ENCODE peak calls at places on chromosomes 4 and X, in four cellular contexts. R is K562, S is HepG2, A is GM12878. U is an unnamed sample.

GRCh38 chr4:103374773-103375172 is 176.6 kb upstream of the CENPE start:
- DNase-seq in A (no peak), S (no peak), R (no peak), U (no peak)

GRCh38 chrX:97399400-97399799 is 515.7 kb downstream of the RPA4 start:
- DNase-seq in R (peak), S (no peak), A (peak), U (no peak)

GRCh38 chrX:103157511-103158316 is 57.2 kb upstream of the BEX4 start:
- DNase-seq in R (peak), A (no peak), S (peak), U (no peak)

GRCh38 chrX:71650333-71650969 is 16.9 kb upstream of the LOC101059915 start:
- DNase-seq in S (peak), R (peak), A (no peak), U (no peak)

GRCh38 chr4:38667005-38667771 is 3.2 kb downstream of the KLF3 start:
- DNase-seq in A (no peak), R (peak), S (peak), U (peak)

GRCh38 chr4:174358823-174359222 is 75.1 kb downstream of the CEP44 start:
- DNase-seq in A (peak), R (no peak), S (no peak), U (no peak)

GRCh38 chr4:32087211-32087610 is 1367.0 kb downstream of the PCDH7 start:
- DNase-seq in S (no peak), R (no peak), A (no peak), U (no peak)

GRCh38 chrX:151711787-151712186 is 4.0 kb upstream of the FATE1 start:
- DNase-seq in S (no peak), A (no peak), R (no peak), U (no peak)

GRCh38 chr4:40524642-40525041 is 105.0 kb downstream of the RBM47 start:
- DNase-seq in R (no peak), A (no peak), S (no peak), U (no peak)

GRCh38 chr4:10077492-10078335 is 38.9 kb downstream of the WDR1 start:
- DNase-seq in S (no peak), R (no peak), A (no peak), U (peak)

GRCh38 chrX:150062292-150063137 is 124.2 kb upstream of the EOLA2 start:
- DNase-seq in R (no peak), A (no peak), S (no peak), U (no peak)

GRCh38 chr4:162458051-162458450 is 294.3 kb upstream of the FSTL5 start:
- DNase-seq in A (no peak), S (no peak), R (no peak), U (no peak)

GRCh38 chr4:162456106-162456505 is 292.3 kb upstream of the FSTL5 start:
- DNase-seq in S (no peak), A (no peak), R (no peak), U (no peak)

GRCh38 chr4:162457071-162457865 is 293.5 kb upstream of the FSTL5 start:
- DNase-seq in R (no peak), S (no peak), A (no peak), U (no peak)

DNA sequence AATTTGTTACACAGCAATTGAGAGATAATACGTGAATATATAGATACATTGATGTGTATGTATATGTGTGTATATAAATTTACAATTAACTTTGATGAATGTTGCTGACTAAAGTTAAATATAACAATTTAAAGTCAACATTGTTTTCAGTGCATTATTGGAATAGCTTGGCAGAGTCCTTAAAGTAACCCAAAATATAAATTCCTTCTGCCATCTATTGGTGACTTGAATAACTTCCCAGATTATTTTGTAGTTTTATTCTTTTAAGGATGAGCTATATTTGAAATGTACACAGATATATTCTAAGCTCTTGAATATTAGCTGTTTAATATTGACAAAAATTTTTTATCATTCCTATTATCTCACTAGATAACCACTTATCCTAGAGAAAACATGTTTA is 298.2 kb upstream of the FSTL5 start:
- DNase-seq in S (no peak), R (no peak), A (no peak), U (no peak)
- TF ChIP-seq CBFB in S (no peak), R (no peak), A (no peak), U (no peak)

DNA sequence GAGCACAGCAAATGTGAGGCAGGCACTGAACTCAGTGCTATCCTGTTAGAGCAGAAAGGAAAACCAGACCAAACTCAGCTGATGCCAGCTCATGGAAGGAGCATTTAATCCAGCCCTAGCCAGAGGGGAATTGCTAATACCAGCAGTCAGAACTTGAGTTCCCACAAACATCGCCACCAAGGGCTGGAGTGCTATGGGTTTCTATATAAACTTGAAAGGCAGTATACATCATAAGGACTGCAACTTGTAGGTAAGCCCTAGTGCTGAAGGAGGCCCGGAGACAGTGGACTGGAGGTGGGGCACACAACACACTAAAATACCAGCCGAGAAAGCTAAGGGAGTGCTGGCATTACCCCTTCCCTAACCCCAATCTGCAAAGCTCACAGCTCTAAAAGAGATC is 440.2 kb downstream of the PRR32 start:
- DNase-seq in R (no peak), A (no peak), S (no peak), U (no peak)
- TF ChIP-seq CBFB in R (no peak), A (no peak), S (no peak), U (no peak)

DNA sequence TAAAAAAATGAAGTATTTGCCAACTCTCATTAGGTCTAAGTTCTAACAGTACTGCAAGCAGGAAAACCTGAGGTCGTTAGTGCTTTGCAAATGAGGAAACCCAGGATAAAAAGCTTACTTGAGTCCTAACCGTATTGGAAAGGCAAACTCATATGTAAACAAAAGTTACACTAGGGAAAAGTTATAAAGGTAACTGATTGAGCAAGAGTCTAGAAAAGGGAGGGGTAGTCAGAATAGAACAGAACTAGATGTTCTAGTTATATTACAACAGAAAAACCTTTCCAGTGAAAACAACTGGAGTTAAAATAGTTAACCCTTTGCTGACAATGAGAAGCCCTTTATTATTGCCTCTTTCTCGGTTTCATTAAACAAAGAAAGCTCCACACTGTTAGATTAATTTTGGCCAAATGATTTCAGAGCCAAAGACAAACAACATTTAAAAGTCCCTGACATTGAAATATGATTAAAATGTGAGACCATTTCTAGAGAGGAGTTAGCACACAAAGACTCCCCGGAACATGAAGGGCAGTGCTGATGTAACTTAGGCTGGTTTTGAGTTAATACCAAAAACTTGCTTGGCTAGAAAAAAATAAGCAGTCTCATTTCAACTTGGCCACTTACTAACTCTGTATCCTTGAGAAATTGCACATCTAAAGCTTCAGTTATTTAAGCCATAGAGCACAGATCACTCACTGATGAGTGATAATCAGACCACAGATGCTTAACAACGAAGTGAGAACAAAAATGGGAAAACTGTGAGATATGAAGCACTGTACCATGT is 66.2 kb upstream of the MAOA start:
- DNase-seq in R (no peak), S (peak), A (no peak), U (no peak)
- TF ChIP-seq CBFB in R (no peak), S (no peak), A (no peak), U (no peak)

GRCh38 chrX:45771560-45772340 is 571.1 kb upstream of the DIPK2B start:
- DNase-seq in A (no peak), S (no peak), R (no peak), U (no peak)
- TF ChIP-seq CBFB in A (no peak), S (no peak), R (no peak), U (no peak)

GRCh38 chrX:41025926-41026325 is 59.3 kb upstream of the USP9X start:
- DNase-seq in A (no peak), S (no peak), R (peak), U (no peak)

GRCh38 chrX:41019041-41019392 is 66.2 kb upstream of the USP9X start:
- DNase-seq in R (no peak), A (no peak), S (no peak), U (no peak)

GRCh38 chrX:41023098-41023497 is 62.1 kb upstream of the USP9X start:
- DNase-seq in S (no peak), R (no peak), A (no peak), U (no peak)

GRCh38 chrX:41024755-41025154 is 60.5 kb upstream of the USP9X start:
- DNase-seq in A (no peak), R (no peak), S (no peak), U (no peak)

GRCh38 chrX:41022579-41022978 is 62.7 kb upstream of the USP9X start:
- DNase-seq in R (no peak), A (no peak), S (peak), U (no peak)
- TF ChIP-seq CBFB in R (no peak), A (no peak), S (no peak), U (no peak)

DNA sequence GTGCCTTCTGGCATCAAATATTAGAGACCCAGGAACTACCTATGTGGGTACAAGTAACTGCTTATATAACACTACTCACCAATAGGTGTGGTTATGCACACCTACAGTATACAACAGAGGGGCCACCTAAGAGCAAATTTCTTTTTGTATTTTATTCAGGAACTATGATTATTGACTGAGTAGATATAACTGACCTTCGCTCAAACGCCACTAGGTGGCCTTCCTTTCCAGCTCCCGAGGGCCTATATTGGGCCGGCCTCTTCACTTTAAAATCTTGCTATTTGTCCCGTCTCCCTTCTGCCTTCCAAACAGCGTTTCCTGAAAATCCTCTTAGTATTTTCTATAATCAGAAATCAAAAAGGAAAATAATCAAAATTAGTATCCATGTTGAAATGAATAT is 19.9 kb upstream of the PABPC5 start:
- DNase-seq in S (no peak), A (no peak), R (no peak), U (peak)
- TF ChIP-seq CBFB in S (no peak), A (no peak), R (no peak), U (no peak)

DNA sequence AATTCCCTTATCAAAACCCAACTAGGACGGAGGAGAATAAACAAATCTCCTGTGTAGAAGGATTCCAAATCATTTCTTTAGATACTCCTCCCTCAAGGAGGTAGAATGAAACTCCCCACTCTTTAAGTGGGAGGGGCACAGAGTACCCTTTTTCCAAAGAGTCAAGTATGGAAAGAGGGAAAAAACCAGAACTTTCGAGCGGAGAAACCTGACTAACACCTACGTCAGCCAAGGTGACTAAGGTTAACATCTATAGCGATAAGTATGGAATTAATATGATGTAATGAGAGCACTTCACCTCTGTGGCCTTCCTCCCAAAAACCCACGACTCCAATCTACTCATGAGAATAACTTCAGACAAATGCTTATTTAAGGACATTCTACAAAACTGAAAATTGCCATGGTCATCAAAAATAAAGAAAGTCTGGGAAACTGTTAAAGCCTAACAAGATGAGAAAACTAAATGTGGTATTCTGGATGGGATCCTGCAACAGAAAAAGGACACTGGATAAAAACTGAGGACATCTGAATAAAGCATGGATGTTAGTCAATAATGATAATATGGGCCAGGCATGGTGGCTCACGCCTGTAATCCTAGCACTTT is 157.0 kb upstream of the MAP3K15 start:
- DNase-seq in R (no peak), A (no peak), S (no peak), U (no peak)
- TF ChIP-seq CBFB in R (no peak), A (no peak), S (no peak), U (no peak)

GRCh38 chr4:22897520-22898108 is 204.9 kb downstream of the GBA3 start:
- DNase-seq in A (no peak), S (peak), R (peak), U (peak)
- TF ChIP-seq CBFB in A (no peak), S (no peak), R (no peak), U (no peak)

GRCh38 chr4:122914292-122914904 is 8.0 kb downstream of the NUDT6 start:
- DNase-seq in S (peak), A (peak), R (peak), U (no peak)
- TF ChIP-seq CBFB in S (no peak), A (no peak), R (no peak), U (no peak)

GRCh38 chrX:108614616-108615015 is 121.7 kb downstream of the IRS4 start:
- DNase-seq in A (no peak), S (no peak), R (no peak), U (no peak)

GRCh38 chrX:108610141-108610540 is 126.2 kb downstream of the IRS4 start:
- DNase-seq in A (no peak), S (no peak), R (no peak), U (no peak)
- TF ChIP-seq CBFB in A (no peak), S (no peak), R (no peak), U (no peak)